ENCODE peak calls at places on chromosomes 11 and 22, in seven cellular contexts. E, R, D, I, B, L and J are unnamed samples.

GRCh38 chr11:3967695-3968094 is 112.2 kb downstream of the STIM1 start:
- DNase-seq in B (no peak), R (no peak), E (no peak), D (no peak), I (no peak), L (no peak), J (no peak)

GRCh38 chr22:44399906-44400762 is 87.4 kb upstream of the SHISAL1 start:
- DNase-seq in R (no peak), L (no peak), I (no peak), B (peak), E (no peak), D (no peak), J (no peak)

GRCh38 chr22:17781319-17782031 is 7.2 kb upstream of the BID start:
- DNase-seq in B (no peak), L (no peak), D (no peak), R (peak), E (peak), I (no peak), J (no peak)

GRCh38 chr11:129041611-129042018 is 98.9 kb upstream of the TP53AIP1 start:
- DNase-seq in I (no peak), D (no peak), B (no peak), L (no peak), E (peak), R (no peak), J (no peak)

GRCh38 chr11:35265755-35266454 is 126.9 kb downstream of the CD44 start:
- DNase-seq in L (no peak), R (no peak), D (no peak), B (no peak), E (no peak), I (no peak), J (no peak)

GRCh38 chr11:819129-819931 is 616 bp downstream of the PNPLA2 start:
- DNase-seq in L (peak), R (peak), I (peak), B (peak), D (peak), E (peak), J (no peak)

GRCh38 chr11:61960532-61960931 is 6.9 kb downstream of the FTH1 start:
- DNase-seq in B (no peak), R (no peak), L (no peak), D (no peak), E (no peak), I (no peak), J (no peak)

GRCh38 chr11:7457211-7457610 is 28.1 kb upstream of the OLFML1 start:
- DNase-seq in L (no peak), I (peak), D (no peak), B (no peak), E (no peak), R (no peak), J (no peak)

GRCh38 chr11:456533-456932 is 6.5 kb downstream of the PTDSS2 start:
- DNase-seq in B (no peak), R (no peak), D (no peak), L (no peak), E (no peak), I (no peak), J (no peak)

GRCh38 chr11:22657101-22657694 is 9.2 kb upstream of the GAS2 start:
- DNase-seq in B (no peak), I (peak), R (no peak), D (no peak), L (no peak), E (no peak), J (no peak)

GRCh38 chr11:75013051-75013450 is 24.3 kb downstream of the NEU3 start:
- DNase-seq in B (no peak), L (no peak), R (no peak), D (no peak), E (no peak), I (peak), J (no peak)

GRCh38 chr22:42270178-42270511 is 308 bp downstream of the TCF20 start:
- DNase-seq in B (no peak), L (no peak), I (peak), R (no peak), D (no peak), E (no peak), J (no peak)

GRCh38 chr11:43933608-43934358 is 8.7 kb upstream of the C11orf96 start:
- DNase-seq in E (peak), R (no peak), B (no peak), L (no peak), I (no peak), D (no peak), J (no peak)

GRCh38 chr22:35070451-35071093 is 4.6 kb downstream of the ISX start:
- DNase-seq in B (no peak), R (no peak), I (no peak), L (no peak), E (no peak), D (no peak), J (no peak)

GRCh38 chr11:75562836-75563484 is 907 bp downstream of the SERPINH1 start:
- DNase-seq in E (peak), B (peak), I (peak), R (no peak), D (peak), L (no peak), J (no peak)

GRCh38 chr11:1890856-1891830 is 552 bp downstream of the PRR33 start:
- DNase-seq in R (no peak), E (no peak), B (no peak), L (no peak), I (no peak), D (no peak), J (no peak)

GRCh38 chr11:1892558-1892957 is 863 bp upstream of the PRR33 start:
- DNase-seq in I (no peak), R (no peak), L (no peak), E (no peak), D (no peak), B (no peak), J (no peak)

GRCh38 chr11:1892116-1892515 is 421 bp upstream of the PRR33 start:
- DNase-seq in L (no peak), I (no peak), B (no peak), R (no peak), D (no peak), E (no peak), J (no peak)

GRCh38 chr11:1889941-1890855 is 1.5 kb downstream of the PRR33 start:
- DNase-seq in D (no peak), B (no peak), L (no peak), I (no peak), E (no peak), R (no peak), J (no peak)

DNA sequence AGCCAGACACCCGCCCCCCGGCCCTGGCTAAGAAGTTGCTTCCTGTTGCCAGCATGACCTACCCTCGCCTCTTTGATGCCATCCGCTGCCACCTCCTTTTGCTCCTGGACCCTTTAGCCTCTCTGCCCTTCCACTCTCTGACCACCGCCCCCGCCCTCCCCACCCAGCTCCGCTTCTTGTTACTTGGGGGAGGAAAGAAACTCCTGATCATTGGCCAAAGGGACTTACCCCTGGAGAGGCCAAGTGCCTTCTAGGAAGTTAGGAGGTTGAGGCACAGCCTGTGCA is at the start of gene PRR33:
- DNase-seq in B (no peak), R (no peak), D (no peak), E (no peak), L (no peak), I (no peak), J (no peak)
- H3K27ac ChIP-seq in B (no peak), R (no peak), D (no peak), E (no peak), L (no peak), I (no peak), J (no peak)

DNA sequence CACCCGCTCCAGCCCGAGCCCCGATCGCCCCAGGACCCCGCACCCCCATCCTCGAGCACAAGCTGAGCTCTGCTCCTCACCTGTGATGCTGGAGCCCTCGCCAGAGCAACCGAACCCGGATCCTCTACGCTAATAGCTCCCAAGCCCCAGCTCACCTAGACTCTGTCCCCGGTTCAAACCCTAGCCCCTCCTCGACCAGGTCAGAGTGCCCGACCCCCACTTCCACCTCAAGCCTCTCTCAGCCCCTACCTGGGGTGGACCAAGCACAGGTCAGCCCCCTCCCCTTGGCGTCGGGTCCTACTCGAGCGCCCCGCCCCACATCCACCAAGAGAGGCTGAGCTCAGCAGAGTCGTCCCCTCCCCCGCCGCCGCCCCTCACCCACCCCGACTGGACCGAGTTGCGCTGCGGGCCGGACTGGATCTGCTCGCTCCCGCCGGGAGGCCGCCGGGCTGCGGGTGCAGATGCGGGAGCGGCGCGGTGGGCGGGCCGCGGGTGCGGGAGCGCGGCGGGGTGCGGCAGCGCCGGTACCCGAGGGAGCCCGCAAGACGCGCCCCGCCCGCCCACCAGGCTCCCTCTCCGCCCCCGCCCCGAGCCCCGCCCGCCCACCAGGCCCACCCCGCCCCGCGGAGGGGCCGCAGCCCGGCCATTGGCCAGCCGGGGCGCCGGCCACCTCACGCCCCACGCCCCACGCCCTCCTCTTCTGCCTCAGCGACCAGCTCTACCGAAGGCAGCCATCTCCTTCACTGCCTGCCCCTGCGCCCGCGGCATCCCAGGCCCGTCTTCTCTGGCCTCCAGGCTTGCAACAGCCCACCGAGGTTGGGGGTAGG is 577 bp upstream of the DKK3 start:
- DNase-seq in E (peak), I (peak), B (peak), D (peak), R (peak), L (peak), J (no peak)
- H3K27ac ChIP-seq in E (peak), I (no peak), B (peak), D (no peak), R (peak), L (peak), J (no peak)

GRCh38 chr11:71365626-71366025 is 82.6 kb downstream of the DHCR7 start:
- DNase-seq in R (no peak), L (no peak), B (no peak), I (no peak), E (no peak), D (no peak), J (no peak)

GRCh38 chr11:71363721-71364120 is 84.5 kb downstream of the DHCR7 start:
- DNase-seq in D (no peak), E (no peak), I (no peak), L (no peak), R (no peak), B (no peak), J (no peak)

GRCh38 chr11:71364176-71364671 is 84.0 kb downstream of the DHCR7 start:
- DNase-seq in B (no peak), E (no peak), D (no peak), R (peak), L (no peak), I (no peak), J (no peak)

GRCh38 chr11:71366076-71366475 is 82.1 kb downstream of the DHCR7 start:
- DNase-seq in L (no peak), B (no peak), R (no peak), I (no peak), D (no peak), E (no peak), J (no peak)

GRCh38 chr11:71364806-71365205 is 83.4 kb downstream of the DHCR7 start:
- DNase-seq in I (no peak), B (no peak), L (no peak), D (no peak), R (no peak), E (no peak), J (no peak)
- H3K27ac ChIP-seq in I (no peak), B (no peak), L (no peak), D (no peak), R (peak), E (no peak), J (no peak)

DNA sequence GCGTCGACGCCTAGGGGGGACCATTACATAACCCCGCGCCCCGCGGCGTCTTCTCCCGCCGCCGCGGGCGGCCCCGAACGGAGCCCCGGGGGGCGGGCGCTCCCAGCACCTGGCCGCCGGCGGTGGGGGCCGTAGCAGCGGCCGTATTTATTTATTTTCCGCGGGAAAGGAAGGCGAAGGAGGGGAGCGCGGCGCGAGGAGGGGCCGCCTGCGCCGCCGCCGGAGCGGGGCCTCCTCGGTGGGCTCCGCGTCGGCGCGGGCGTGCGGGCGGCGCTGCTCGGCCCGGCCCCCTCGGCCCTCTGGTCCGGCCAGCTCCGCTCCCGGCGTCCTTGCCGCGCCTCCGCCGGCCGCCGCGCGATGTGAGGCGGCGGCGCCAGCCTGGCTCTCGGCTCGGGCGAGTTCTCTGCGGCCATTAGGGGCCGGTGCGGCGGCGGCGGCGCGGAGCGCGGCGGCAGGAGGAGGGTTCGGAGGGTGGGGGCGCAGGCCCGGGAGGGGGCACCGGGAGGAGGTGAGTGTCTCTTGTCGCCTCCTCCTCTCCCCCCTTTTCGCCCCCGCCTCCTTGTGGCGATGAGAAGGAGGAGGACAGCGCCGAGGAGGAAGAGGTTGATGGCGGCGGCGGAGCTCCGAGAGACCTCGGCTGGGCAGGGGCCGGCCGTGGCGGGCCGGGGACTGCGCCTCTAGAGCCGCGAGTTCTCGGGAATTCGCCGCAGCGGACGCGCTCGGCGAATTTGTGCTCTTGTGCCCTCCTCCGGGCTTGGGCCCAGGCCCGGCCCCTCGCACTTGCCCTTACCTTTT is at the start of gene EP300:
- DNase-seq in R (peak), B (peak), L (peak), I (peak), E (peak), D (peak), J (no peak)
- H3K27ac ChIP-seq in R (peak), B (peak), L (peak), I (peak), E (peak), D (peak), J (peak)

GRCh38 chr11:117219001-117219400 is 12.9 kb downstream of the PCSK7 start:
- DNase-seq in B (no peak), I (no peak), D (no peak), L (no peak), E (no peak), R (no peak), J (no peak)

GRCh38 chr11:117220568-117220967 is 11.3 kb downstream of the PCSK7 start:
- DNase-seq in I (no peak), R (peak), E (peak), B (no peak), L (no peak), D (no peak), J (no peak)

GRCh38 chr11:117218133-117218915 is 13.5 kb downstream of the PCSK7 start:
- DNase-seq in D (no peak), E (peak), R (no peak), I (no peak), L (peak), B (peak), J (no peak)

GRCh38 chr11:117219995-117220394 is 11.9 kb downstream of the PCSK7 start:
- DNase-seq in L (no peak), B (no peak), I (no peak), D (no peak), R (no peak), E (no peak), J (no peak)

GRCh38 chr11:117219455-117219854 is 12.4 kb downstream of the PCSK7 start:
- DNase-seq in D (no peak), L (no peak), B (peak), R (no peak), I (no peak), E (no peak), J (no peak)
- H3K27ac ChIP-seq in D (no peak), L (no peak), B (peak), R (no peak), I (no peak), E (no peak), J (no peak)

DNA sequence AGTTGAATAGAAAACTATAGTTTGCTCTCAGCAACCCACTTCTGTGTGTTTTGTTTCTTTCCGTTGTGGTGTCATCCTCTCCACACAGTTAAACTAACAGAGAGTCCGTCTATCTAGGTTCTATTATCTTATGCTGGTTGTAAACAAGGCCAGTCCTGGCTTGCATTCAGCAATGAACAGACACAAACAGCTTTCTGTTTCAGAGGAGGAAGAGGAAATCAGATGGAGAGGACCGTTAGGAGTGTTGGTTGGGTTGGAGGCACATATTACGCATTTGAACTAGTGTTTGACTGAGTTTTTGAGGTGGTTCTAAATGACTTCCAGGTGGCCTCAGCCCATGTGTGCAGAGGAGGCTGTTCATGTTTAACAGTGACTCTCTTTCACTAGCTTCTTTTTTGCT is 129.5 kb upstream of the SORL1-AS1 start:
- DNase-seq in E (no peak), D (no peak), R (no peak), L (no peak), I (no peak), B (no peak), J (no peak)
- H3K27ac ChIP-seq in E (no peak), D (no peak), R (peak), L (no peak), I (no peak), B (no peak), J (no peak)